ENCODE peak calls at places on chromosomes 5 and 9, in nine cellular contexts. H is BE2C; Z is A172; X is naive thymus-derived CD8-positive, alpha-beta T cell; A is iPS-NIHi11; V is Calu3; N is amniotic stem cell; M is activated T-helper 2 cell treated with anti-CD3 and anti-CD28 coated beads, Interferon-gamma antibody, Interleukin-2, Interleukin-4, amounts not matched to agents 10 μg/mL and 5 μg/mL and 100 μg/mL, durations not matched to agents 14 hours and 24 hours and 36 hours; G is iris pigment epithelial cell. Q is an unnamed sample.

GRCh38 chr9:124079176-124079925 is 67.8 kb downstream of the LHX2 start:
- DNase-seq in H (no peak), Z (peak), X (no peak), A (no peak), V (no peak), N (no peak), M (no peak), G (peak), Q (no peak)

GRCh38 chr5:35136386-35136785 is 88.6 kb upstream of the AGXT2 start:
- DNase-seq in H (no peak), Z (peak), X (no peak), A (no peak), V (no peak), N (peak), M (no peak), G (peak), Q (no peak)

GRCh38 chr5:110048508-110048907 is 358.8 kb downstream of the MAN2A1 start:
- DNase-seq in H (peak), Z (no peak), X (no peak), A (peak), V (no peak), N (no peak), M (no peak), G (no peak), Q (no peak)

GRCh38 chr9:129102791-129103594 is 7.6 kb downstream of the CRAT start:
- DNase-seq in H (peak), Z (peak), X (no peak), A (peak), V (peak), N (peak), M (no peak), G (peak), Q (no peak)

GRCh38 chr5:160506006-160507004 is 84.7 kb downstream of the PTTG1 start:
- DNase-seq in H (peak), Z (no peak), X (peak), A (peak), V (no peak), N (no peak), M (peak), G (peak), Q (peak)

GRCh38 chr9:108662090-108662875 is 193.5 kb downstream of the ACTL7B start:
- DNase-seq in H (no peak), Z (no peak), X (no peak), A (no peak), V (no peak), N (no peak), M (no peak), G (no peak), Q (no peak)

GRCh38 chr9:114229236-114229635 is 73.9 kb downstream of the COL27A1 start:
- DNase-seq in H (no peak), Z (no peak), X (no peak), A (peak), V (no peak), N (no peak), M (no peak), G (no peak), Q (no peak)

GRCh38 chr9:34197756-34198711 is 19.2 kb downstream of the UBAP1 start:
- DNase-seq in H (peak), Z (peak), X (no peak), A (peak), V (no peak), N (no peak), M (no peak), G (no peak), Q (no peak)

GRCh38 chr5:138148811-138149210 is 9.6 kb upstream of the NME5 start:
- DNase-seq in H (no peak), Z (peak), X (no peak), A (no peak), V (peak), N (no peak), M (no peak), G (peak), Q (no peak)

GRCh38 chr9:32705059-32705458 is 69.6 kb upstream of the TAF1L start:
- DNase-seq in H (no peak), Z (peak), X (no peak), A (no peak), V (peak), N (no peak), M (no peak), G (peak), Q (no peak)

GRCh38 chr5:154850255-154851062 is at the start of gene FAXDC2:
- DNase-seq in H (peak), Z (peak), X (no peak), A (peak), V (no peak), N (peak), M (no peak), G (peak), Q (no peak)

GRCh38 chr9:29160763-29161353 is 1587.6 kb upstream of the C9orf72 start:
- DNase-seq in H (no peak), Z (no peak), X (no peak), A (peak), V (no peak), N (no peak), M (no peak), G (no peak), Q (no peak)

GRCh38 chr9:107945493-107945892 is 455.9 kb upstream of the KLF4 start:
- DNase-seq in H (no peak), Z (no peak), X (no peak), A (peak), V (no peak), N (no peak), M (no peak), G (no peak), Q (no peak)

GRCh38 chr5:156359452-156359851 is 32.5 kb downstream of the SGCD start:
- DNase-seq in H (no peak), Z (no peak), X (no peak), A (no peak), V (no peak), N (peak), M (no peak), G (peak), Q (no peak)

GRCh38 chr5:172658869-172659513 is 17.9 kb downstream of the NEURL1B start:
- DNase-seq in H (no peak), Z (peak), X (no peak), A (no peak), V (no peak), N (no peak), M (no peak), G (peak), Q (no peak)

GRCh38 chr5:76455531-76456132 is 52.5 kb downstream of the IQGAP2 start:
- DNase-seq in H (no peak), Z (no peak), X (no peak), A (no peak), V (no peak), N (no peak), M (no peak), G (no peak), Q (no peak)

GRCh38 chr9:69121155-69122085 is 52.7 kb upstream of the TJP2 start:
- DNase-seq in H (peak), Z (peak), X (no peak), A (peak), V (peak), N (no peak), M (peak), G (peak), Q (peak)

GRCh38 chr9:6214903-6215302 is 704 bp upstream of the IL33 start:
- DNase-seq in H (no peak), Z (no peak), X (no peak), A (no peak), V (no peak), N (no peak), M (no peak), G (peak), Q (no peak)

GRCh38 chr9:95736370-95736769 is 139.1 kb upstream of the ERCC6L2 start:
- DNase-seq in H (no peak), Z (no peak), X (no peak), A (peak), V (no peak), N (no peak), M (no peak), G (peak), Q (no peak)

GRCh38 chr5:589588-589987 is 22.6 kb upstream of the CEP72 start:
- DNase-seq in H (no peak), Z (no peak), X (no peak), A (no peak), V (no peak), N (no peak), M (no peak), G (no peak), Q (no peak)

GRCh38 chr5:168793844-168794837 is 215.0 kb upstream of the PANK3 start:
- DNase-seq in H (peak), Z (peak), X (no peak), A (no peak), V (no peak), N (no peak), M (no peak), G (peak), Q (peak)

GRCh38 chr9:98333703-98334582 is 78.5 kb upstream of the TBC1D2 start:
- DNase-seq in H (no peak), Z (peak), X (no peak), A (no peak), V (peak), N (no peak), M (no peak), G (peak), Q (no peak)

GRCh38 chr5:137666109-137666850 is 69.6 kb downstream of the KLHL3 start:
- DNase-seq in H (no peak), Z (no peak), X (peak), A (no peak), V (peak), N (no peak), M (peak), G (peak), Q (peak)

GRCh38 chr5:81749562-81750307 is 1.2 kb downstream of the SSBP2 start:
- DNase-seq in H (peak), Z (no peak), X (peak), A (peak), V (peak), N (no peak), M (peak), G (no peak), Q (peak)

GRCh38 chr5:171990713-171991015 is 15.8 kb downstream of the FBXW11 start:
- DNase-seq in H (no peak), Z (no peak), X (no peak), A (no peak), V (no peak), N (no peak), M (no peak), G (no peak), Q (no peak)

GRCh38 chr5:15737882-15738677 is 238.1 kb downstream of the FBXL7 start:
- DNase-seq in H (no peak), Z (no peak), X (no peak), A (no peak), V (no peak), N (no peak), M (no peak), G (no peak), Q (no peak)

GRCh38 chr9:124510650-124511425 is 3.6 kb upstream of the NR5A1 start:
- DNase-seq in H (no peak), Z (no peak), X (no peak), A (no peak), V (no peak), N (no peak), M (no peak), G (peak), Q (no peak)

GRCh38 chr9:811101-811531 is 30.4 kb upstream of the DMRT1 start:
- DNase-seq in H (no peak), Z (peak), X (no peak), A (no peak), V (no peak), N (no peak), M (no peak), G (peak), Q (no peak)

GRCh38 chr9:134635431-134636141 is 6.0 kb upstream of the COL5A1 start:
- DNase-seq in H (peak), Z (no peak), X (peak), A (no peak), V (no peak), N (no peak), M (no peak), G (no peak), Q (no peak)

GRCh38 chr5:177994561-177995190 is 1.4 kb downstream of the PROP1 start:
- DNase-seq in H (no peak), Z (no peak), X (no peak), A (peak), V (no peak), N (no peak), M (no peak), G (no peak), Q (no peak)

GRCh38 chr9:98794802-98795201 is 1.6 kb downstream of the ANKS6 start:
- DNase-seq in H (no peak), Z (no peak), X (no peak), A (no peak), V (no peak), N (no peak), M (no peak), G (no peak), Q (no peak)

GRCh38 chr5:127088226-127088625 is 14.9 kb upstream of the C5orf63 start:
- DNase-seq in H (no peak), Z (peak), X (no peak), A (no peak), V (peak), N (peak), M (no peak), G (peak), Q (no peak)

GRCh38 chr9:107480386-107480789 is 9.2 kb downstream of the KLF4 start:
- DNase-seq in H (no peak), Z (peak), X (no peak), A (no peak), V (no peak), N (no peak), M (no peak), G (peak), Q (no peak)

GRCh38 chr5:154482528-154483449 is 4.8 kb upstream of the HAND1 start:
- DNase-seq in H (no peak), Z (no peak), X (no peak), A (no peak), V (no peak), N (no peak), M (no peak), G (no peak), Q (no peak)

GRCh38 chr5:146340260-146341081 is 1.8 kb downstream of the POU4F3 start:
- DNase-seq in H (no peak), Z (peak), X (no peak), A (peak), V (no peak), N (no peak), M (peak), G (peak), Q (peak)

GRCh38 chr5:179165421-179166170 is 105.4 kb downstream of the ZNF354C start:
- DNase-seq in H (no peak), Z (no peak), X (no peak), A (no peak), V (no peak), N (no peak), M (no peak), G (no peak), Q (no peak)

GRCh38 chr9:36855443-36856315 is 178.4 kb downstream of the PAX5 start:
- DNase-seq in H (peak), Z (peak), X (no peak), A (peak), V (peak), N (no peak), M (peak), G (no peak), Q (peak)

GRCh38 chr5:133605323-133605722 is 7.0 kb downstream of the FSTL4 start:
- DNase-seq in H (peak), Z (no peak), X (no peak), A (no peak), V (no peak), N (no peak), M (no peak), G (no peak), Q (no peak)

GRCh38 chr9:90189306-90189705 is 453.3 kb downstream of the DIRAS2 start:
- DNase-seq in H (no peak), Z (no peak), X (no peak), A (no peak), V (no peak), N (no peak), M (no peak), G (no peak), Q (no peak)